ENCODE peak calls at places on chromosomes 12 and 14, in four cellular contexts. B is neuronal stem cell, T is mesenchymal stem cell, F is H9. U is an unnamed sample.

GRCh38 chr12:27859648-27860047 is 79.6 kb upstream of the MANSC4 start:
- DNase-seq in B (no peak), T (peak), F (no peak), U (no peak)

GRCh38 chr12:124410354-124411175 is 115.7 kb downstream of the RFLNA start:
- DNase-seq in B (no peak), T (no peak), F (no peak), U (no peak)

GRCh38 chr14:93072659-93073365 is 42.9 kb downstream of the ITPK1 start:
- DNase-seq in B (no peak), T (no peak), F (no peak), U (peak)

GRCh38 chr14:89911018-89911919 is 43.3 kb downstream of the EFCAB11 start:
- DNase-seq in B (peak), T (peak), F (peak), U (peak)

GRCh38 chr14:102917469-102918211 is 4.8 kb upstream of the AMN start:
- DNase-seq in B (no peak), T (peak), F (peak), U (no peak)

GRCh38 chr14:45949479-45949878 is 696.5 kb upstream of the MIS18BP1 start:
- DNase-seq in B (no peak), T (no peak), F (no peak), U (no peak)

GRCh38 chr14:75725481-75725880 is 64.4 kb downstream of the TTLL5 start:
- DNase-seq in B (no peak), T (no peak), F (no peak), U (no peak)

GRCh38 chr12:93108958-93109357 is 179.9 kb upstream of the EEA1 start:
- DNase-seq in B (no peak), T (peak), F (no peak), U (no peak)

GRCh38 chr14:22973217-22974032 is 8.9 kb downstream of the AJUBA start:
- DNase-seq in B (peak), T (peak), F (peak), U (peak)

GRCh38 chr14:105526781-105527380 is 498 bp downstream of the TMEM121 start:
- DNase-seq in B (no peak), T (no peak), F (no peak), U (no peak)

DNA sequence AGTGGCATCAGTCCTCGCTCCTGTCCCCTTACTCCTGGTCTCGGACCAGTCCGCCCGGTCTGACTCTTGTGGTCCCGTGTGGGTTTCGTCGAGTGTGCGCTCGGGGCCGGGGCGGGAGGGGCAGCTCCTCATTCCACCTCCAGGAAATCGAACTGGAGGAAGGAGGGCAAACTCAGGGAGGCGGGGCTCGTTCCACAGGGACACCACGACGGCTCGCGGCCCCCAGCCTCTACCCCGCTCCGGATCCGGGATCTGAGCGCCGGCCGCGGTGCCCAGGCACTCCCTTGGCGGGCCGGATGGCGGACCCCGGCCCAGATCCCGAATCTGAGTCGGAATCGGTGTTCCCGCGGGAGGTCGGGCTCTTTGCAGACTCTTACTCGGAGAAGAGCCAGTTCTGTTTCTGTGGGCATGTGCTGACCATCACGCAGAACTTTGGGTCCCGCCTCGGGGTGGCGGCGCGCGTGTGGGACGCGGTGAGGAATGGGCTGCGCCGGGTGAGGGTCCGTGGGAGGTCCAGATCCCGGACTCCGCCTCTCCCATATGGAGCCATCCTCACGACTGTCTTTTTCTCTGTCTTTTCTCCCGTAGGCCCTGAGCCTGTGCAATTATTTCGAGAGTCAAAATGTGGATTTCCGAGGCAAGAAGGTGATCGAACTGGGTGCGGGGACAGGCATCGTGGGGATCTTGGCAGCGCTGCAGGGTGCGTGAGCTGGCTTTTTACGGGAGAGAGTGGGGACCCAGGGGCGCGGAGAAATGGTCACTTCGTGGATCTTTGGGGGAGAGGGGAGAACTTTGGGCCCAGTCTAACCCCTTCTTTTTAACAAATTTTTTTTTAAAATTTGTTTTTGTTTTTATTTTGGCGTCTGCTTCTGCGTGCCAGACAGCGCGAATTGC is at the start of gene EEF1AKMT3:
- DNase-seq in B (no peak), T (peak), F (no peak), U (peak)
- H2BK12ac ChIP-seq in B (no peak), T (peak), F (no peak), U (no peak)

GRCh38 chr12:68789144-68789878 is 18.7 kb upstream of the MDM2 start:
- DNase-seq in B (no peak), T (no peak), F (no peak), U (no peak)
- H4K91ac ChIP-seq in B (no peak), T (no peak), F (no peak), U (peak)

GRCh38 chr14:69571879-69572633 is 2.6 kb downstream of the CCDC177 start:
- DNase-seq in B (no peak), T (no peak), F (peak), U (peak)
- H2BK12ac ChIP-seq in B (peak), T (no peak), F (no peak), U (no peak)

DNA sequence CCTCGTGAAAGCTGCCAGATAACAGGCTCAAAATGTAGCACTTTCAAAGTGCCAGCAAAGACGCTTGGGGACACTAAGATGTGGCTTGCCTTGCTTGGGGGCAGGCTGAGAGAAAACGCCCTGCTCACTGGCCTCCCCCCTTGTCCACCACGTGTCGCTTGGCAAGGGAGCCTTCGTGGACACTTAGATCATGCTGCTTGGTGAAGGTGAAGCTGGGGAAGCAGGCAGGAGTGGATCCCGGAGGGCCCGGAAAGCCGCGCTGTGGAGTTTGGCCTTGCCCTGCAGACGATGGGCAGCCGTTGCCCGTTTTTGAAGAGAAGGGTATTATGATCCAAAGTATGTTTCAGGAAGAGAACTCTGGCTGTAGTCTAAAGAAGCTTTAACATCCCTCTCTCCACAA is 53.4 kb upstream of the BDKRB2 start:
- DNase-seq in B (no peak), T (no peak), F (peak), U (no peak)
- H4K91ac ChIP-seq in B (no peak), T (no peak), F (no peak), U (no peak)

U was measured in trophoblast cell.